ENCODE peak calls at places on chromosomes 2 and 18, in eight cellular contexts. I, F, D, Y, P, G, U and X are unnamed samples.

GRCh38 chr2:187654535-187654934 is 100.3 kb upstream of the TFPI start:
- DNase-seq in D (no peak), U (no peak), I (no peak), Y (no peak), P (no peak), G (peak), F (no peak), X (no peak)

GRCh38 chr2:74191596-74192380 is 6.6 kb upstream of the MTHFD2 start:
- DNase-seq in D (no peak), I (no peak), G (no peak), Y (no peak), F (no peak), P (no peak), U (no peak), X (no peak)

GRCh38 chr2:45390433-45390832 is 220.6 kb downstream of the SRBD1 start:
- DNase-seq in D (no peak), P (no peak), G (no peak), F (no peak), U (no peak), I (no peak), Y (no peak), X (no peak)

GRCh38 chr2:109516445-109517117 is 97.2 kb downstream of the SEPTIN10 start:
- DNase-seq in U (peak), Y (peak), I (no peak), P (no peak), D (peak), G (peak), F (peak), X (no peak)

GRCh38 chr2:139059617-139060016 is 279.4 kb upstream of the NXPH2 start:
- DNase-seq in I (no peak), G (no peak), Y (no peak), P (no peak), U (no peak), F (no peak), D (no peak), X (no peak)

GRCh38 chr2:231820786-231821303 is 34.6 kb downstream of the COPS7B start:
- DNase-seq in Y (no peak), I (no peak), G (no peak), P (no peak), D (no peak), U (no peak), F (no peak), X (no peak)

GRCh38 chr2:226130192-226130591 is 669.4 kb downstream of the IRS1 start:
- DNase-seq in U (no peak), Y (peak), F (no peak), D (no peak), G (no peak), P (no peak), I (no peak), X (peak)

GRCh38 chr18:74836296-74837139 is 238.8 kb downstream of the ZNF407 start:
- DNase-seq in I (no peak), G (no peak), D (no peak), Y (peak), U (peak), P (no peak), F (peak), X (peak)

GRCh38 chr2:109062558-109063325 is 66.3 kb upstream of the SH3RF3 start:
- DNase-seq in G (no peak), U (no peak), I (no peak), F (no peak), P (no peak), Y (no peak), D (no peak), X (no peak)

GRCh38 chr2:235098273-235098672 is 146.5 kb downstream of the SH3BP4 start:
- DNase-seq in F (no peak), I (no peak), U (peak), Y (peak), D (no peak), G (no peak), P (no peak), X (no peak)

GRCh38 chr18:61551586-61551985 is 218.4 kb downstream of the CDH20 start:
- DNase-seq in I (no peak), Y (peak), D (peak), U (peak), G (no peak), F (peak), P (peak), X (peak)

GRCh38 chr2:48315847-48316194 is 214.1 kb upstream of the STON1 start:
- DNase-seq in F (no peak), P (no peak), U (peak), G (no peak), D (peak), I (no peak), Y (peak), X (no peak)

GRCh38 chr2:3585239-3586109 is 9.4 kb upstream of the COLEC11 start:
- DNase-seq in D (no peak), G (peak), U (peak), F (peak), Y (no peak), P (no peak), I (peak), X (peak)

GRCh38 chr2:176419591-176420071 is 150.4 kb downstream of the MTX2 start:
- DNase-seq in Y (peak), G (no peak), I (no peak), D (no peak), F (peak), U (no peak), P (no peak), X (peak)

GRCh38 chr2:121727332-121727731 is 9.3 kb downstream of the NIFK start:
- DNase-seq in U (no peak), I (no peak), P (no peak), F (no peak), D (no peak), G (no peak), Y (no peak), X (no peak)

GRCh38 chr2:151808258-151809072 is 19.8 kb downstream of the ARL5A start:
- DNase-seq in Y (peak), P (no peak), D (no peak), F (peak), G (no peak), I (no peak), U (peak), X (peak)

GRCh38 chr18:75358928-75359327 is 68.6 kb downstream of the SMIM21 start:
- DNase-seq in U (peak), G (no peak), D (no peak), I (no peak), P (no peak), Y (no peak), F (no peak), X (peak)

GRCh38 chr2:98913916-98914712 is 21.9 kb downstream of the CRACDL start:
- DNase-seq in Y (peak), F (no peak), U (no peak), G (no peak), D (no peak), P (no peak), I (no peak), X (no peak)

GRCh38 chr2:16394986-16395550 is 270.6 kb downstream of the CYRIA start:
- DNase-seq in D (no peak), Y (no peak), P (no peak), I (no peak), U (no peak), F (no peak), G (no peak), X (no peak)

GRCh38 chr2:227545990-227546389 is 52.7 kb upstream of the SCYGR2 start:
- DNase-seq in P (no peak), F (no peak), I (no peak), U (peak), G (no peak), Y (peak), D (no peak), X (no peak)
- TF ChIP-seq CTCF in P (peak), F (peak), I (no peak), U (no peak), G (no peak), Y (peak), D (peak), X (peak)

DNA sequence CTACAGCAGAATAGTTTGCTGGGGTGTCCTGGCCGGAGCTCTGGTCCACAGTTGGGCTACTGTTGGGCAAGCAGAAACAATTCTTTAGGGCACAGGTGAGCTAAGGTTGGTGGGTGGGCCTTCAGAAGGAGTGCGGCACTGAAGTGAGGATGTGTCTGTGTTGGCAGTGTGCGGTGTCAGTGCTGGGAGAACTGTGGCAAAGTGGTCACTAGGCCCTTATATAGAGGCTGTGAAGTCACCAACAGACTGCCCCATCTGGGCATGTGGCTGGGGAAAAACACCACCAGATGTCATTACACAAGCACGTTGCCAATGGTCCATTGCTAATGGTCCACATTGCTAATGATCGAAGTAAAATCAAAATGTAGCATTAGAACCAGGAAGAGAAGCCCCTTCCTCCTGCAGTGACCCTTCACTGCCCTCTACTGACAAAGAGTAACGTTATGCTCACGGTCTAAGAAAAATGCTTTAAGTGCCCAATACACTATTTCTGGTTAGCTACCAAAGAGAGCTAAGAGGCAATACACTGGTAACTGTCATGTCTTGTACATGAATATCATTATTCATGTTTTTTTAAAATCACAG is 21.3 kb downstream of the SCN1A start:
- DNase-seq in I (no peak), Y (peak), G (no peak), F (no peak), D (no peak), U (peak), P (no peak), X (peak)
- TF ChIP-seq CTCF in I (no peak), Y (peak), G (no peak), F (peak), D (peak), U (peak), P (peak), X (peak)

GRCh38 chr2:76083248-76083647 is 372.5 kb upstream of the GCFC2 start:
- DNase-seq in U (no peak), I (no peak), Y (no peak), D (no peak), G (no peak), F (no peak), P (no peak), X (no peak)

DNA sequence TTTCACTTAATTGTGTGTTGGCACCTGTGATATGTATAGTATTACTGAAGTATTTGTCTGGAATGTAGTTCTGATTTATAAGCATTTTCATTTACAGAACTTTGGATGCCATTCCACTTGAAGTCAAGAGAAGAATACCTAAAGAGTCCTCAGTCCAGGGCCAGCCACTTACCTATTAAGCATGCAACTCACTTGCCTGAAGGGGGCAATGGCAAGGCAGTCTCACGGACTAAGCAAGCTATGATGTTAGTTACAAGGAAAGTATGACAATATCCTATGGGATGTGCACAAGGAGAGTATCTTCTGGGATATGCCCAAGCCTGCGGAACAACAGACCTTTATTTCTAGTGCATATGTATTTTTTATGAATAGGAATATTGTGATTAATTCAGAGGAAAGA is 369.4 kb upstream of the GCFC2 start:
- DNase-seq in D (no peak), G (no peak), I (no peak), Y (no peak), U (no peak), P (no peak), F (no peak), X (no peak)
- TF ChIP-seq CTCF in D (no peak), G (no peak), I (no peak), Y (no peak), U (no peak), P (no peak), F (no peak), X (no peak)

DNA sequence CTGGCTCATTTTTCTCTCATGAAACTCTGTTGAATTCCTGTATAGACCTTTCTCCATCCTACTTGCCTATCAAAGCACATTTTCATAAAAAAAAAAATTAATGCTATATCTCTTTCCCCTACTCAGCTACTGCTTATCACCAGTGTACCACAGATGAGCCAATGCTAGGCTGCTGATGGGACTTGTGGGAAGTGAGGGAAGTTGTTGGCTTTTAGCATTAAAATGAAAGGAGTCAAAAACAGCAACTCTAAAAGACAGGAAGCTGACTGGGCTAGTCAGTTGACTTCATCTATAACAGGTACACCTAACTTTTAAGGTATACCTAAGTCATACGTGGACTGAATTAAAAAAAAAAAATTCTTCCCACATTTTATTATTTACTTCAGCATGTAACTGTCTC is 102.1 kb downstream of the FAM117B start:
- DNase-seq in I (no peak), P (no peak), Y (no peak), F (no peak), U (no peak), G (no peak), D (no peak), X (no peak)
- TF ChIP-seq CTCF in I (no peak), P (no peak), Y (no peak), F (no peak), U (no peak), G (no peak), D (no peak), X (no peak)

DNA sequence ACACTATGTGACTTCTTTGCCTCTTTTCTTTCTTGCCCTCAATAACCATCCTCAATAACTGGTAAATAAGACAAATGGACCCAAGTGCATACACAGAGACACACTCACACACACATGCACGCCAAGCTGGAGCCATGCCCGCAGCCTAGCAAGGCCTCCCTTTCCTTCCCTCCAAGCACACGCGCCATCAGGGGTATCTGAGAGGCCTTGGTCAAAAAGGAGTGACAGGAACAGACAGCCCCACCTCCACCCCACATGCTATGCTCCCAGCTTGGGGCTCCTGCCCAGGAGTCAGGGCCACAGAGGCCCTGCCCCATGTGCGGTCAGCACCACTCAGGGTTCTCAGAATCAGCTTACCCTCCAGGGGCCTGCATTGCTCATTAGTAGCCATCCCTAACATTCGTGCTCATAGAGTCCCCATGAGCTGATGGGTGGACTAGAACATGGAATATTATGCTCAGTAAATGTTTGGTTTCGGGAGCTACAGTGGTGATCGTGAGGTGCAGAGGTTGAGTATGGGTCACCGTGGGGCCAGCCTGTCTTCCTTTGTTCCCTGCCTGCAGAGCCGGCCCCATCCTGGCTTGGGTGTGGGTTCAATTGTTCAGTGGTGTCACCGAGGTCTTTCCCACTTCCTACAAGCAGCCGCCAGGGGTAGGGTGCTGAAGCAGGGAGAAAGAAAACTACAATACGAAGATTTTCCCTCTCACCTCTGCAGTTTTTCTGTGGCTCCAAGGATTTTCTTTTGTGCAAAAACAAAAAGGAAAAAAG is 158.2 kb upstream of the RAB12 start:
- DNase-seq in U (no peak), D (no peak), F (no peak), G (peak), I (no peak), Y (no peak), P (no peak), X (no peak)
- TF ChIP-seq CTCF in U (no peak), D (no peak), F (no peak), G (no peak), I (no peak), Y (no peak), P (no peak), X (no peak)

DNA sequence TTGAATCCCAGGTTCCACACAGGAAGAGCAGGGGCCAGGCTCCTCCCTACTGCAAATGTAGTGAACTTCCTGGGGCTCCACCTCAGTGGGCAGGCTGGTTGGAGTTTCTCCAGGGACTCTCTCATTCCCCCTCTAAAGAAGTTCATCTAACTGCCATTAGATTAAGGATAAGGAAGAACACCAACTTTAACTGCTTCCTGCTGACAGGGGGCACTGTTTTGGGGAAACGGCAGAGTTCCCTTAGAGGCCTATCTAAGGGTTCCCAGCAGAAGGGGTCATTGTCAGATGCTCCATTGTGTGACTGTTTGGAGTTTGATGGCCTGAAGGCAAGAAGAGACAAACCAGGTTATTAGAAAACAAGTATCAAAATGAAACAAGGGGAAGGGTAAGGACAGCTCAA is 2159.7 kb upstream of the PIK3C3 start:
- DNase-seq in Y (no peak), G (no peak), F (no peak), P (no peak), U (no peak), I (no peak), D (no peak), X (no peak)
- TF ChIP-seq CTCF in Y (no peak), G (no peak), F (peak), P (peak), U (no peak), I (no peak), D (no peak), X (peak)

GRCh38 chr2:79850912-79851311 is 338.1 kb downstream of the CTNNA2 start:
- DNase-seq in I (no peak), U (no peak), G (no peak), Y (no peak), P (no peak), D (no peak), F (no peak), X (no peak)

GRCh38 chr2:79860233-79861058 is 347.6 kb downstream of the CTNNA2 start:
- DNase-seq in U (peak), Y (peak), I (no peak), G (no peak), D (no peak), P (no peak), F (peak), X (peak)

GRCh38 chr2:79849949-79850348 is 337.1 kb downstream of the CTNNA2 start:
- DNase-seq in D (no peak), U (no peak), G (no peak), F (no peak), P (no peak), I (no peak), Y (no peak), X (no peak)

GRCh38 chr2:79857888-79858287 is 345.0 kb downstream of the CTNNA2 start:
- DNase-seq in D (no peak), F (no peak), I (no peak), U (no peak), G (no peak), P (no peak), Y (no peak), X (no peak)

GRCh38 chr2:79855264-79856006 is 342.6 kb downstream of the CTNNA2 start:
- DNase-seq in F (peak), U (peak), G (no peak), P (no peak), I (no peak), D (no peak), Y (no peak), X (peak)
- TF ChIP-seq CTCF in F (peak), U (peak), G (no peak), P (peak), I (no peak), D (peak), Y (no peak), X (peak)

GRCh38 chr18:68406761-68407160 is 308.1 kb downstream of the TMX3 start:
- DNase-seq in D (no peak), U (no peak), I (no peak), G (no peak), F (no peak), Y (no peak), P (no peak), X (no peak)
- TF ChIP-seq CTCF in D (no peak), U (no peak), I (no peak), G (no peak), F (no peak), Y (no peak), P (no peak), X (no peak)

GRCh38 chr2:217988014-217988839 is 14.6 kb downstream of the TNS1 start:
- DNase-seq in I (peak), P (no peak), Y (peak), G (peak), D (peak), F (peak), U (peak), X (peak)
- TF ChIP-seq CTCF in I (peak), P (peak), Y (peak), G (peak), D (peak), F (peak), U (peak), X (peak)

GRCh38 chr2:125745514-125745913 is 910.4 kb upstream of the GYPC start:
- DNase-seq in F (peak), I (no peak), D (peak), P (peak), U (peak), G (no peak), Y (peak), X (no peak)
- TF ChIP-seq CTCF in F (no peak), I (no peak), D (peak), P (peak), U (no peak), G (peak), Y (no peak), X (no peak)